ENCODE peak calls at places on chromosomes 4 and X, in eight cellular contexts. F is globus pallidus, H is NCI-H1417, Q is SHP77, G is heart right ventricle, V is Panc1, L is non-pigmented ciliary epithelial cell, A is RPMI7951. P is an unnamed sample.

GRCh38 chr4:31193516-31193915 is 473.3 kb downstream of the PCDH7 start:
- DNase-seq in F (no peak), H (peak), Q (peak), G (no peak), V (no peak), L (no peak), A (no peak), P (no peak)

GRCh38 chr4:22454216-22454838 is 61.5 kb downstream of the ADGRA3 start:
- DNase-seq in F (no peak), H (no peak), Q (no peak), G (no peak), V (no peak), L (no peak), A (no peak), P (no peak)

GRCh38 chr4:86035688-86036087 is 324.2 kb downstream of the MAPK10 start:
- DNase-seq in F (no peak), H (no peak), Q (no peak), G (no peak), V (no peak), L (no peak), A (no peak), P (no peak)

GRCh38 chr4:98653006-98653405 is 5.4 kb downstream of the TSPAN5 start:
- DNase-seq in F (no peak), H (no peak), Q (no peak), G (no peak), V (no peak), L (no peak), A (peak), P (no peak)

GRCh38 chr4:140812916-140813315 is 56.7 kb upstream of the TBC1D9 start:
- DNase-seq in F (no peak), H (no peak), Q (no peak), G (no peak), V (no peak), L (no peak), A (no peak), P (no peak)

GRCh38 chr4:10204401-10205058 is 87.9 kb upstream of the WDR1 start:
- DNase-seq in F (no peak), H (no peak), Q (no peak), G (peak), V (no peak), L (no peak), A (peak), P (peak)

GRCh38 chr4:75699299-75699698 is 25.1 kb upstream of the USO1 start:
- DNase-seq in F (no peak), H (no peak), Q (no peak), G (no peak), V (no peak), L (no peak), A (no peak), P (no peak)

GRCh38 chr4:140251566-140251965 is 97.6 kb upstream of the MAML3 start:
- DNase-seq in F (no peak), H (no peak), Q (no peak), G (no peak), V (no peak), L (no peak), A (no peak), P (no peak)

GRCh38 chr4:140993350-140993749 is 139.9 kb downstream of the RNF150 start:
- DNase-seq in F (no peak), H (no peak), Q (no peak), G (no peak), V (no peak), L (no peak), A (no peak), P (no peak)

GRCh38 chrX:25810202-25810601 is 327.9 kb upstream of the MAGEB18 start:
- DNase-seq in F (no peak), H (no peak), Q (no peak), G (no peak), V (no peak), L (peak), A (no peak), P (no peak)

GRCh38 chrX:102746134-102746584 is 25.6 kb downstream of the GPRASP3 start:
- DNase-seq in F (no peak), H (no peak), Q (no peak), G (peak), V (no peak), L (no peak), A (peak), P (no peak)

GRCh38 chr4:24172406-24172805 is 282.6 kb upstream of the PPARGC1A start:
- DNase-seq in F (no peak), H (no peak), Q (no peak), G (no peak), V (no peak), L (no peak), A (no peak), P (no peak)

GRCh38 chr4:3483471-3483921 is 20.4 kb downstream of the DOK7 start:
- DNase-seq in F (no peak), H (no peak), Q (no peak), G (peak), V (no peak), L (no peak), A (peak), P (peak)

GRCh38 chrX:84078991-84079390 is 109.0 kb downstream of the RPS6KA6 start:
- DNase-seq in F (no peak), H (no peak), Q (no peak), G (no peak), V (no peak), L (no peak), A (no peak), P (no peak)

GRCh38 chr4:152063301-152064235 is 302.8 kb upstream of the GATB start:
- DNase-seq in F (no peak), H (peak), Q (peak), G (no peak), V (no peak), L (no peak), A (peak), P (no peak)

GRCh38 chr4:183503497-183504063 is 1.3 kb upstream of the ING2 start:
- DNase-seq in F (no peak), H (no peak), Q (no peak), G (no peak), V (no peak), L (no peak), A (no peak), P (no peak)

GRCh38 chrX:97766496-97767095 is 882.9 kb downstream of the RPA4 start:
- DNase-seq in F (no peak), H (no peak), Q (no peak), G (no peak), V (no peak), L (no peak), A (no peak), P (no peak)

GRCh38 chr4:62377700-62378099 is 1177.6 kb downstream of the ADGRL3 start:
- DNase-seq in F (no peak), H (no peak), Q (no peak), G (no peak), V (no peak), L (no peak), A (no peak), P (no peak)

GRCh38 chrX:13311560-13311959 is 8.3 kb downstream of the ATXN3L start:
- DNase-seq in F (no peak), H (no peak), Q (no peak), G (no peak), V (no peak), L (no peak), A (no peak), P (no peak)

GRCh38 chr4:41533685-41534084 is 4.3 kb upstream of the LIMCH1 start:
- DNase-seq in F (no peak), H (no peak), Q (no peak), G (no peak), V (no peak), L (no peak), A (peak), P (no peak)

GRCh38 chrX:10175317-10175871 is 18.6 kb downstream of the CLCN4 start:
- DNase-seq in F (no peak), H (no peak), Q (no peak), G (no peak), V (no peak), L (no peak), A (peak), P (peak)

GRCh38 chrX:10329984-10330383 is 173.2 kb downstream of the CLCN4 start:
- DNase-seq in F (no peak), H (no peak), Q (no peak), G (no peak), V (no peak), L (no peak), A (no peak), P (no peak)

GRCh38 chrX:154779261-154779660 is 16.6 kb downstream of the DKC1 start:
- DNase-seq in F (no peak), H (no peak), Q (no peak), G (no peak), V (no peak), L (no peak), A (no peak), P (no peak)

GRCh38 chr4:124104628-124105027 is 607.9 kb downstream of the ANKRD50 start:
- DNase-seq in F (no peak), H (no peak), Q (no peak), G (no peak), V (no peak), L (no peak), A (no peak), P (no peak)

GRCh38 chr4:158008551-158009218 is 164.1 kb downstream of the GASK1B start:
- DNase-seq in F (no peak), H (no peak), Q (no peak), G (peak), V (no peak), L (peak), A (peak), P (no peak)

GRCh38 chr4:5547651-5548249 is 160.6 kb downstream of the EVC2 start:
- DNase-seq in F (no peak), H (no peak), Q (no peak), G (no peak), V (no peak), L (no peak), A (no peak), P (no peak)